ENCODE peak calls at places on chromosomes 13 and 19, in ten cellular contexts. T is foreskin fibroblast; D is ovary; X is cardiac muscle cell; J is CD8-positive, alpha-beta T cell; N is AG04449; Z is dorsolateral prefrontal cortex; U is MM.1S; C is uterus; S is astrocyte of the spinal cord. P is an unnamed sample.

GRCh38 chr19:5864013-5864720 is 6.2 kb downstream of the FUT5 start:
- DNase-seq in T (no peak), D (no peak), X (no peak), J (no peak), N (no peak), Z (no peak), U (no peak), C (no peak), S (no peak), P (no peak)

GRCh38 chr19:11781295-11782057 is 14.7 kb downstream of the ZNF441 start:
- DNase-seq in T (no peak), D (no peak), X (no peak), J (no peak), N (no peak), Z (no peak), U (no peak), C (no peak), S (peak; percentile 19), P (no peak)

GRCh38 chr19:20259615-20260014 is 92.6 kb downstream of the ZNF486 start:
- DNase-seq in T (no peak), D (no peak), X (no peak), J (no peak), N (no peak), Z (no peak), U (no peak), C (no peak), S (no peak), P (no peak)

GRCh38 chr13:30140973-30141372 is 166.4 kb downstream of the KATNAL1 start:
- DNase-seq in T (no peak), D (no peak), X (no peak), J (no peak), N (no peak), Z (no peak), U (no peak), C (no peak), S (no peak), P (no peak)

GRCh38 chr13:40181203-40181845 is 485.1 kb downstream of the FOXO1 start:
- DNase-seq in T (peak; percentile 72), D (no peak), X (peak; percentile 9), J (no peak), N (no peak), Z (no peak), U (no peak), C (no peak), S (peak; percentile 59), P (peak; percentile 87)

GRCh38 chr19:47275866-47276461 is 1.3 kb downstream of the INAFM1 start:
- DNase-seq in T (peak; percentile 58), D (peak; percentile 81), X (no peak), J (no peak), N (no peak), Z (no peak), U (no peak), C (peak; percentile 84), S (peak; percentile 56), P (peak; percentile 73)

GRCh38 chr13:28370448-28370847 is 124.5 kb downstream of the FLT1 start:
- DNase-seq in T (peak; percentile 26), D (no peak), X (no peak), J (no peak), N (no peak), Z (no peak), U (no peak), C (no peak), S (no peak), P (no peak)

GRCh38 chr19:280541-281007 is 10.6 kb downstream of the PLPP2 start:
- DNase-seq in T (no peak), D (no peak), X (no peak), J (no peak), N (no peak), Z (no peak), U (no peak), C (no peak), S (no peak), P (no peak)

GRCh38 chr19:18603255-18603957 is 3.2 kb downstream of the CRLF1 start:
- DNase-seq in T (peak; percentile 46), D (no peak), X (no peak), J (no peak), N (no peak), Z (no peak), U (no peak), C (no peak), S (peak; percentile 7), P (peak; percentile 26)

GRCh38 chr19:45172611-45173208 is 5.3 kb downstream of the TRAPPC6A start:
- DNase-seq in T (no peak), D (no peak), X (no peak), J (no peak), N (no peak), Z (no peak), U (no peak), C (no peak), S (no peak), P (no peak)

GRCh38 chr19:55086730-55087541 is 11.3 kb downstream of the EPS8L1 start:
- DNase-seq in T (peak; percentile 98), D (peak; percentile 92), X (peak; percentile 97), J (peak; percentile 45), N (peak; percentile 34), Z (peak; percentile 77), U (no peak), C (peak; percentile 93), S (peak; percentile 92), P (peak; percentile 87)

GRCh38 chr19:41909706-41910105 is 18.5 kb downstream of the ERFL start:
- DNase-seq in T (no peak), D (no peak), X (no peak), J (no peak), N (no peak), Z (no peak), U (no peak), C (no peak), S (no peak), P (no peak)

GRCh38 chr19:12994701-12995595 is at the start of gene NFIX:
- DNase-seq in T (peak; percentile 85), D (peak; percentile 77), X (peak; percentile 80), J (peak; percentile 55), N (no peak), Z (no peak), U (peak; percentile 54), C (peak; percentile 81), S (peak; percentile 64), P (peak; percentile 62)

GRCh38 chr19:41936416-41936850 is 8.2 kb upstream of the ERFL start:
- DNase-seq in T (no peak), D (no peak), X (no peak), J (peak; percentile 89), N (no peak), Z (no peak), U (no peak), C (no peak), S (no peak), P (no peak)

GRCh38 chr19:14516048-14516534 is 2.1 kb downstream of the DNAJB1 start:
- DNase-seq in T (no peak), D (no peak), X (no peak), J (no peak), N (no peak), Z (no peak), U (no peak), C (no peak), S (no peak), P (no peak)
- TF ChIP-seq CTCF in T (no peak), D (no peak), X (no peak), J (no peak), N (no peak), Z (no peak), U (no peak), C (no peak), S (no peak), P (no peak)

DNA sequence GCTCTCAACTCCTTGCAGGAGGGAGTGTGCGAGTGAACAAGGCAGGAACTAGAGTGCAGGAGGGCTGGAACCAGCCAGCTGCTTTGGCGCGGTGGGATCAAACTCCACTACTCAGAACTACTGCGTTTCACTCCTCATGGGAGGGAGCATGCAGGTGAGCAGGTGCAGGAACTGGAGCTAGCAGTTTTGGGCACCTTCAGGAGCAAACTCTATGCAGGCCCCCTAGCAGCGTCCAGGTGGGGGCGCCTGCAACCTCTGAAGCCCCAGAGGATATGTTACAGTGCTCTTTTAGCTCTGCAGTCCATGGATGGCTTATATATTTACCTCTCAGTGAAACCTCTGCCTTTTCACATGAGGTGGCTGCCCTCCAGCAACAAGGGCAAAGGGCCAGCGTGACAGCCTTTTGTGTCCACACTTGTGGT is 1303.4 kb downstream of the PCDH9 start:
- DNase-seq in T (peak; percentile 33), D (no peak), X (peak; percentile 54), J (no peak), N (no peak), Z (no peak), U (no peak), C (no peak), S (no peak), P (no peak)
- H3K4me3 ChIP-seq in T (no peak overlapping the region), D (no peak overlapping the region), X (no peak overlapping the region), J (no peak overlapping the region), N (no peak overlapping the region), Z (no peak overlapping the region), U (no peak overlapping the region), C (no peak overlapping the region), S (no peak overlapping the region), P (no peak overlapping the region)

GRCh38 chr13:113220141-113220598 is 10.8 kb downstream of the CUL4A start:
- DNase-seq in T (no peak), D (no peak), X (no peak), J (no peak), N (no peak), Z (no peak), U (no peak), C (no peak), S (no peak), P (no peak)

GRCh38 chr13:113224486-113224885 is 15.1 kb downstream of the CUL4A start:
- DNase-seq in T (no peak), D (no peak), X (peak; percentile 67), J (no peak), N (no peak), Z (no peak), U (no peak), C (no peak), S (no peak), P (no peak)

GRCh38 chr13:113216165-113217056 is 7.0 kb downstream of the CUL4A start:
- DNase-seq in T (peak; percentile 86), D (no peak), X (peak; percentile 88), J (no peak), N (no peak), Z (no peak), U (no peak), C (no peak), S (peak; percentile 86), P (peak; percentile 73)

GRCh38 chr13:113219311-113219940 is 10.0 kb downstream of the CUL4A start:
- DNase-seq in T (peak; percentile 41), D (no peak), X (no peak), J (no peak), N (no peak), Z (no peak), U (no peak), C (no peak), S (no peak), P (no peak)

DNA sequence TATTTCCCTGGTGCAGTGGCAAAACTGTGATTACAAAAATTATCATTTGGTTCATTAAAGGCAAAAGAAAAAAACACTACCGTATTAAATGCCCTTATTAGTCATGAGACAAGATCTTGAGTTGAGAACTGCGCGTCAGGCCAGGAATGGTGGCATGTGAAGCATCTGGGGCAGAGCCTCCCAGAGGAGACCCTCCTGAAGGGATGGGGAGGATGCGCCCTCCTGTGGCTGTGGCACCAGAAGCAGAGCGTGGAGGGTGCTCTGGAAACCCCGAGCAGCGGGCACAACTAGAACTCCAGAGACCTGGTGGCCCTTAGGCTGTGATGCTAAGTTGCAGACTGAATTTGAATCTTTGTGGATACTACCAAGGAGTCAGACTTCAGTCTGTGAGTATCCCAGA is 11.5 kb downstream of the CUL4A start:
- DNase-seq in T (peak; percentile 30), D (no peak), X (no peak), J (peak; percentile 29), N (no peak), Z (no peak), U (no peak), C (no peak), S (no peak), P (no peak)
- TF ChIP-seq CTCF in T (peak; percentile 4), D (no peak), X (peak; percentile 13), J (no peak), N (peak; percentile 57), Z (no peak), U (no peak), C (no peak), S (peak; percentile 34), P (peak; percentile 20)

GRCh38 chr19:38691938-38692457 is 44.5 kb downstream of the ACTN4 start:
- DNase-seq in T (peak; percentile 98), D (peak; percentile 63), X (no peak), J (no peak), N (no peak), Z (no peak), U (no peak), C (peak; percentile 89), S (peak; percentile 93), P (peak; percentile 98)
- H3K4me3 ChIP-seq in T (no peak overlapping the region), D (no peak overlapping the region), X (no peak overlapping the region), J (no peak overlapping the region), N (no peak overlapping the region), Z (no peak overlapping the region), U (no peak overlapping the region), C (no peak overlapping the region), S (no peak overlapping the region), P (peak overlapping the region; percentile 22)

P was measured in fibroblast of the aortic adventitia.